ENCODE peak calls at places on chromosome 1, in ten cellular contexts. L is lung, I is left lung, C is mucosa of descending colon, A is cardiac muscle cell, M is lower leg skin, O is GM12865, S is GM23338, N is IMR-90, D is adrenal gland. P is an unnamed sample.

GRCh38 chr1:156150107-156151000 is 3.0 kb upstream of the SEMA4A start:
- DNase-seq in L (no peak), I (no peak), C (no peak), A (no peak), M (no peak), O (peak; percentile 38), S (peak; percentile 36), N (no peak), D (no peak), P (no peak)

GRCh38 chr1:172585348-172585747 is 52.4 kb downstream of the SUCO start:
- DNase-seq in L (no peak), I (no peak), C (no peak), A (no peak), M (no peak), O (no peak), S (no peak), N (peak; percentile 46), D (no peak), P (no peak)

GRCh38 chr1:203663294-203663693 is 36.7 kb downstream of the ATP2B4 start:
- DNase-seq in L (no peak), I (no peak), C (no peak), A (no peak), M (no peak), O (no peak), S (no peak), N (peak; percentile 98), D (no peak), P (no peak)

GRCh38 chr1:154405762-154406571 is 824 bp downstream of the IL6R start:
- DNase-seq in L (peak; percentile 75), I (peak; percentile 92), C (peak; percentile 83), A (peak; percentile 65), M (peak; percentile 97), O (peak; percentile 51), S (peak; percentile 56), N (peak; percentile 72), D (peak; percentile 94), P (peak; percentile 66)

GRCh38 chr1:98323396-98323795 is 338.1 kb upstream of the SNX7 start:
- DNase-seq in L (no peak), I (no peak), C (no peak), A (no peak), M (no peak), O (no peak), S (no peak), N (peak; percentile 82), D (peak; percentile 21), P (no peak)

GRCh38 chr1:57489342-57490036 is 65.6 kb upstream of the DAB1 start:
- DNase-seq in L (no peak), I (no peak), C (no peak), A (no peak), M (no peak), O (no peak), S (no peak), N (peak; percentile 91), D (no peak), P (no peak)

GRCh38 chr1:65458730-65459396 is 38.4 kb downstream of the LEPR start:
- DNase-seq in L (no peak), I (no peak), C (no peak), A (no peak), M (no peak), O (no peak), S (no peak), N (no peak), D (no peak), P (no peak)

GRCh38 chr1:235902638-235903542 is 36.2 kb upstream of the LYST start:
- DNase-seq in L (peak; percentile 83), I (peak; percentile 77), C (peak; percentile 78), A (no peak), M (no peak), O (no peak), S (no peak), N (peak; percentile 44), D (peak; percentile 59), P (no peak)

GRCh38 chr1:26838474-26839338 is 12.2 kb downstream of the ZDHHC18 start:
- DNase-seq in L (no peak), I (no peak), C (peak; percentile 45), A (no peak), M (no peak), O (peak; percentile 95), S (no peak), N (no peak), D (peak; percentile 55), P (no peak)

GRCh38 chr1:22806584-22806983 is 95.9 kb downstream of the EPHB2 start:
- DNase-seq in L (no peak), I (no peak), C (no peak), A (no peak), M (no peak), O (no peak), S (no peak), N (no peak), D (no peak), P (no peak)

GRCh38 chr1:217014066-217014465 is 290.8 kb upstream of the ESRRG start:
- DNase-seq in L (no peak), I (no peak), C (no peak), A (peak; percentile 51), M (no peak), O (no peak), S (no peak), N (no peak), D (no peak), P (no peak)

GRCh38 chr1:234699795-234700665 is 90.1 kb upstream of the IRF2BP2 start:
- DNase-seq in L (no peak), I (no peak), C (no peak), A (peak; percentile 38), M (peak; percentile 85), O (peak; percentile 73), S (no peak), N (peak; percentile 74), D (no peak), P (no peak)

GRCh38 chr1:205271277-205271676 is 43.5 kb downstream of the TMCC2 start:
- DNase-seq in L (no peak), I (no peak), C (no peak), A (no peak), M (no peak), O (no peak), S (no peak), N (peak; percentile 64), D (no peak), P (no peak)
- TF ChIP-seq CTCF in L (no peak), I (no peak), C (no peak), A (peak; percentile 46), M (no peak), O (no peak), S (peak; percentile 27), N (peak; percentile 28), D (no peak), P (no peak)

DNA sequence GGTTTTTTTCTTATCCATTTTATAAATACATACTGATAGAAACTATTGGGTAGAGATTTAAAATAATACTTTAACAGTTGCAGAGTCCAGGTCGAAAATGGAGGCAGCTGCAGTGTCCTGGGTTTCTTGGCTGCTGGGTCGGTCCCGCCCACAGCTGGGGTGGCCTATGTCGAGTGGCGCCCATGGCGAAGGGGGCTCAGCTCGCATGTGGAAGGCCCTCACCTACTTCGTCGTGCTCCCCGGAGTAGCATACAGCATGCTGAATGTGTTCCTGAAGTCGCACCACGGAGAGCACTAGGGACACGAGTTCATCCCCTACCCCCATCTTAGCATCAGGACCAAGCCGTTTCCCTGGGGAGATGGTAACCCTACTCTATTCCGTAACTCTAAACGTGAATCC is 1304.9 kb upstream of the ADGRL2 start:
- DNase-seq in L (no peak), I (peak; percentile 51), C (no peak), A (no peak), M (no peak), O (no peak), S (no peak), N (no peak), D (no peak), P (no peak)
- TF ChIP-seq CTCF in L (no peak), I (no peak), C (no peak), A (no peak), M (no peak), O (no peak), S (no peak), N (no peak), D (no peak), P (no peak)

GRCh38 chr1:40310983-40311642 is 6.0 kb downstream of the COL9A2 start:
- DNase-seq in L (no peak), I (no peak), C (no peak), A (no peak), M (peak; percentile 78), O (no peak), S (peak; percentile 70), N (no peak), D (no peak), P (no peak)
- TF ChIP-seq CTCF in L (no peak), I (no peak), C (no peak), A (peak; percentile 2), M (no peak), O (peak; percentile 0), S (peak; percentile 52), N (peak; percentile 1), D (no peak), P (no peak)

GRCh38 chr1:53638641-53639035 is 100.3 kb downstream of the GLIS1 start:
- DNase-seq in L (no peak), I (no peak), C (no peak), A (no peak), M (peak; percentile 79), O (no peak), S (no peak), N (no peak), D (no peak), P (no peak)

GRCh38 chr1:53634571-53634979 is 104.4 kb downstream of the GLIS1 start:
- DNase-seq in L (no peak), I (no peak), C (no peak), A (no peak), M (peak; percentile 62), O (no peak), S (peak; percentile 44), N (no peak), D (no peak), P (no peak)

GRCh38 chr1:53639251-53639721 is 99.7 kb downstream of the GLIS1 start:
- DNase-seq in L (no peak), I (no peak), C (no peak), A (no peak), M (peak; percentile 76), O (no peak), S (peak; percentile 22), N (peak; percentile 68), D (no peak), P (no peak)

GRCh38 chr1:53637726-53638640 is 101.0 kb downstream of the GLIS1 start:
- DNase-seq in L (no peak), I (no peak), C (no peak), A (no peak), M (peak; percentile 82), O (no peak), S (no peak), N (no peak), D (no peak), P (no peak)

DNA sequence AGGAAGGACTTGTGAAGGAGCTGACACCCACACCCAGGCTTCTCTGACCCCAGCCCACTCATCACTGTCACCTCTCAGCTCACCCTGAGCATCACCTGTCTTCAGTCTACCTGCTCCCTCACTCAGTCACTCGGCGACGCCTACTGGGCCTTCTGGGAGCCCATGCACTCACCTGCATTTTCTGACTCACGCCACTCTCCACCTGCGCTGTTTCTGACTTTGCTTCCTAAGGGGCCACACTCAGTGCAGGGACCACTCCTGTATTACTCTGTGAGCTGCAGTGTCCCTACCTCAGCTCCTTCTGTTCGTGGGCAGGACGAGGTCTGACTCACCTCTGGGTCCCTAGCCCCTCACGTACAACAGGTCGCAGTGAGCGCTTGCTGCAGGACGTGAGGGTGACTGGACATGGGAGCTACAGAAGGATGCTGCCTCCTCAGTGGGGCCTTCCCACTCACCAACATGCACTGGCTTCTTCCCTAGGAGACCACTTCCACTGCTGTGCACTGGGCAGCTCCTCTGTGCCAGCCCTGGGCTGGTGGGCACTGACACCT is 102.3 kb downstream of the GLIS1 start:
- DNase-seq in L (no peak), I (no peak), C (no peak), A (no peak), M (peak; percentile 82), O (no peak), S (no peak), N (no peak), D (peak; percentile 8), P (no peak)
- TF ChIP-seq CTCF in L (no peak), I (no peak), C (no peak), A (no peak), M (no peak), O (no peak), S (no peak), N (no peak), D (no peak), P (no peak)

P was measured in endothelial cell.